ENCODE peak calls at places on chromosomes 6 and 20, in six cellular contexts. One of them, this sample, is unnamed.

GRCh38 chr6:147043994-147044477 is 160.2 kb upstream of the STXBP5 start:
- DNase-seq in activated CD8-positive, alpha-beta memory T cell treated with anti-CD3 and anti-CD28 coated beads, Interleukin-2, amount 10 ng/mL, durations not matched to agents 7 days and 5 days: no peak
- DNase-seq in left cardiac atrium: no peak
- DNase-seq in AG09309: no peak
- DNase-seq in activated T-helper 1 cell treated with Interleukin-2 at 50 U/mL for 16 hours: no peak
- DNase-seq in heart right ventricle: no peak
- DNase-seq in this sample: peak; percentile 83

GRCh38 chr6:12927746-12928145 is 211.2 kb downstream of the PHACTR1 start:
- DNase-seq in AG09309: no peak
- DNase-seq in left cardiac atrium: no peak
- DNase-seq in heart right ventricle: no peak
- DNase-seq in activated T-helper 1 cell treated with Interleukin-2 at 50 U/mL for 16 hours: no peak
- DNase-seq in activated CD8-positive, alpha-beta memory T cell treated with anti-CD3 and anti-CD28 coated beads, Interleukin-2, amount 10 ng/mL, durations not matched to agents 7 days and 5 days: no peak
- DNase-seq in this sample: peak; percentile 15

GRCh38 chr6:5752282-5752681 is 254.4 kb downstream of the NRN1 start:
- DNase-seq in activated CD8-positive, alpha-beta memory T cell treated with anti-CD3 and anti-CD28 coated beads, Interleukin-2, amount 10 ng/mL, durations not matched to agents 7 days and 5 days: no peak
- DNase-seq in left cardiac atrium: no peak
- DNase-seq in activated T-helper 1 cell treated with Interleukin-2 at 50 U/mL for 16 hours: no peak
- DNase-seq in AG09309: peak; percentile 60
- DNase-seq in heart right ventricle: no peak
- DNase-seq in this sample: peak; percentile 24

GRCh38 chr6:145736854-145737181 is 1.5 kb upstream of the EPM2A start:
- DNase-seq in activated CD8-positive, alpha-beta memory T cell treated with anti-CD3 and anti-CD28 coated beads, Interleukin-2, amount 10 ng/mL, durations not matched to agents 7 days and 5 days: no peak
- DNase-seq in AG09309: no peak
- DNase-seq in activated T-helper 1 cell treated with Interleukin-2 at 50 U/mL for 16 hours: no peak
- DNase-seq in heart right ventricle: no peak
- DNase-seq in left cardiac atrium: no peak
- DNase-seq in this sample: no peak

GRCh38 chr6:356828-357251 is 34.7 kb upstream of the IRF4 start:
- DNase-seq in left cardiac atrium: no peak
- DNase-seq in heart right ventricle: no peak
- DNase-seq in activated T-helper 1 cell treated with Interleukin-2 at 50 U/mL for 16 hours: no peak
- DNase-seq in AG09309: no peak
- DNase-seq in activated CD8-positive, alpha-beta memory T cell treated with anti-CD3 and anti-CD28 coated beads, Interleukin-2, amount 10 ng/mL, durations not matched to agents 7 days and 5 days: no peak
- DNase-seq in this sample: no peak

GRCh38 chr6:117548797-117549301 is 53.5 kb downstream of the GOPC start:
- DNase-seq in AG09309: no peak
- DNase-seq in activated CD8-positive, alpha-beta memory T cell treated with anti-CD3 and anti-CD28 coated beads, Interleukin-2, amount 10 ng/mL, durations not matched to agents 7 days and 5 days: peak; percentile 53
- DNase-seq in activated T-helper 1 cell treated with Interleukin-2 at 50 U/mL for 16 hours: peak; percentile 18
- DNase-seq in heart right ventricle: no peak
- DNase-seq in left cardiac atrium: no peak
- DNase-seq in this sample: peak; percentile 51

GRCh38 chr6:23654745-23655144 is 471.3 kb upstream of the NRSN1 start:
- DNase-seq in AG09309: no peak
- DNase-seq in activated CD8-positive, alpha-beta memory T cell treated with anti-CD3 and anti-CD28 coated beads, Interleukin-2, amount 10 ng/mL, durations not matched to agents 7 days and 5 days: no peak
- DNase-seq in heart right ventricle: no peak
- DNase-seq in activated T-helper 1 cell treated with Interleukin-2 at 50 U/mL for 16 hours: no peak
- DNase-seq in left cardiac atrium: no peak
- DNase-seq in this sample: peak; percentile 38

GRCh38 chr6:144007779-144008500 is at the start of gene PLAGL1:
- DNase-seq in activated T-helper 1 cell treated with Interleukin-2 at 50 U/mL for 16 hours: no peak
- DNase-seq in left cardiac atrium: peak; percentile 80
- DNase-seq in heart right ventricle: peak; percentile 77
- DNase-seq in activated CD8-positive, alpha-beta memory T cell treated with anti-CD3 and anti-CD28 coated beads, Interleukin-2, amount 10 ng/mL, durations not matched to agents 7 days and 5 days: peak; percentile 48
- DNase-seq in AG09309: no peak
- DNase-seq in this sample: peak; percentile 58

GRCh38 chr6:70651326-70651905 is 16.3 kb upstream of the SMAP1 start:
- DNase-seq in heart right ventricle: no peak
- DNase-seq in activated T-helper 1 cell treated with Interleukin-2 at 50 U/mL for 16 hours: peak; percentile 35
- DNase-seq in activated CD8-positive, alpha-beta memory T cell treated with anti-CD3 and anti-CD28 coated beads, Interleukin-2, amount 10 ng/mL, durations not matched to agents 7 days and 5 days: peak; percentile 93
- DNase-seq in AG09309: no peak
- DNase-seq in left cardiac atrium: no peak
- DNase-seq in this sample: peak; percentile 29

GRCh38 chr20:48839518-48839917 is 11.7 kb upstream of the PREX1 start:
- DNase-seq in activated T-helper 1 cell treated with Interleukin-2 at 50 U/mL for 16 hours: no peak
- DNase-seq in heart right ventricle: no peak
- DNase-seq in left cardiac atrium: no peak
- DNase-seq in activated CD8-positive, alpha-beta memory T cell treated with anti-CD3 and anti-CD28 coated beads, Interleukin-2, amount 10 ng/mL, durations not matched to agents 7 days and 5 days: no peak
- DNase-seq in AG09309: no peak
- DNase-seq in this sample: no peak

GRCh38 chr6:58290177-58290576 is 972.7 kb downstream of the PRIM2 start:
- DNase-seq in activated T-helper 1 cell treated with Interleukin-2 at 50 U/mL for 16 hours: no peak
- DNase-seq in heart right ventricle: no peak
- DNase-seq in activated CD8-positive, alpha-beta memory T cell treated with anti-CD3 and anti-CD28 coated beads, Interleukin-2, amount 10 ng/mL, durations not matched to agents 7 days and 5 days: no peak
- DNase-seq in left cardiac atrium: no peak
- DNase-seq in AG09309: no peak
- DNase-seq in this sample: no peak

GRCh38 chr20:51815383-51816076 is 13.2 kb upstream of the SALL4 start:
- DNase-seq in left cardiac atrium: no peak
- DNase-seq in activated CD8-positive, alpha-beta memory T cell treated with anti-CD3 and anti-CD28 coated beads, Interleukin-2, amount 10 ng/mL, durations not matched to agents 7 days and 5 days: no peak
- DNase-seq in AG09309: no peak
- DNase-seq in activated T-helper 1 cell treated with Interleukin-2 at 50 U/mL for 16 hours: no peak
- DNase-seq in heart right ventricle: no peak
- DNase-seq in this sample: peak; percentile 8